ENCODE peak calls at places on chromosomes 16 and 17, in four cellular contexts. L is neural crest cell, N is progenitor cell of endocrine pancreas, Q is A549. G is an unnamed sample.

GRCh38 chr16:3094289-3095027 is 4.6 kb downstream of the ZSCAN10 start:
- DNase-seq in L (no peak), Q (no peak), N (no peak), G (no peak)

GRCh38 chr17:69607162-69607834 is 192.8 kb downstream of the MAP2K6 start:
- DNase-seq in L (peak; percentile 60), Q (peak; percentile 54), N (peak; percentile 22), G (peak; percentile 62)

GRCh38 chr16:15450624-15451023 is 16.2 kb downstream of the BMERB1 start:
- DNase-seq in Q (no peak), N (no peak), L (no peak), G (no peak)

GRCh38 chr17:44350733-44351226 is 5.7 kb downstream of the GRN start:
- DNase-seq in L (peak; percentile 82), N (peak; percentile 70), Q (peak; percentile 96), G (peak; percentile 18)

GRCh38 chr17:21209511-21210175 is 4.3 kb downstream of the TMEM11 start:
- DNase-seq in N (no peak), L (no peak), Q (no peak), G (no peak)

GRCh38 chr17:59607061-59607460 is 12.6 kb upstream of the CLTC start:
- DNase-seq in Q (no peak), N (no peak), L (no peak), G (no peak)

GRCh38 chr16:6170022-6170421 is 1072.4 kb upstream of the EEF2KMT start:
- DNase-seq in Q (no peak), L (no peak), N (no peak), G (no peak)

GRCh38 chr16:72094266-72094610 is 591 bp downstream of the DHX38 start:
- DNase-seq in N (no peak), L (no peak), Q (no peak), G (no peak)

GRCh38 chr16:57305159-57305811 is 20.8 kb upstream of the PLLP start:
- DNase-seq in Q (no peak), L (no peak), N (no peak), G (no peak)

GRCh38 chr16:70714526-70715112 is 28.8 kb upstream of the MTSS2 start:
- DNase-seq in N (no peak), L (no peak), Q (no peak), G (no peak)

GRCh38 chr16:379183-379960 is 2.4 kb downstream of the PGAP6 start:
- DNase-seq in L (no peak), N (peak; percentile 69), Q (no peak), G (no peak)

GRCh38 chr17:41625602-41626001 is 1.2 kb upstream of the KRT17 start:
- DNase-seq in Q (no peak), L (no peak), N (no peak), G (no peak)

GRCh38 chr17:55366020-55366481 is 55.6 kb downstream of the MMD start:
- DNase-seq in N (no peak), L (no peak), Q (no peak), G (no peak)
- TF ChIP-seq CTCF in N (no peak), L (no peak), Q (no peak), G (no peak)

GRCh38 chr17:17985555-17985954 is 12.9 kb downstream of the DRC3 start:
- DNase-seq in Q (no peak), L (no peak), N (no peak), G (no peak)
- TF ChIP-seq CTCF in Q (peak; percentile 28), L (no peak), N (no peak), G (peak; percentile 41)

GRCh38 chr16:55703003-55704001 is 47.5 kb downstream of the SLC6A2 start:
- DNase-seq in Q (peak; percentile 18), N (no peak), L (peak; percentile 26), G (peak; percentile 64)
- TF ChIP-seq CTCF in Q (peak; percentile 61), N (peak; percentile 70), L (peak; percentile 77), G (peak; percentile 46)

DNA sequence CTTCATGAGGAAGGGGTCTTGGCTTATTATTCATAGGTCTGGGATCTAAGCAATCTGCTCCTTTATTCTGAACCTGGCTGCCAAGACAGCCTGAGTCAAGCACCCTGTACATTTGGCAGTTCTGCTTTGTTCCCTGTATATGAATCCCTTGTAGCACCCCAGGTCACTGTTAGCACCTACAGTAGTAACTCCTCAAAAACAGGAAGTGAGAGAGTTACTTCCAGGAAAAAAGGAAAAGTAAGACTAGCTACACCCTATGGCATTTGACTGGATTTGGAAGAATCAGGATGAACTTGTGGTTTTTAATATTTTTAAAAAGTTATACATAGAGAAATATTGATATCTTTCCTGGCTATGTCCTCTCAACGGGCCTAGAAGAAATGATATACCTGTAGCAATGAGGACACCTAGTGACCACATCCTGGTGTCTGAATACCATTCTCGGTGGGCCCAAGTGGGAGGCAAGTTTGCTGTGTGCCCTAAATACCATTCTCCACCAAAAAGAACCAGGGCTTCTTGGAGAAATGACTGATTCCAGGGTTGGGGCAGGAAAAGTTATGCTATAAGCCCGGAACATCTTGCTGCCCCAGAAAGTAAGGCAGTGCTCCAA is 9.9 kb downstream of the ANKRD40 start:
- DNase-seq in N (no peak), L (no peak), Q (no peak), G (no peak)
- TF ChIP-seq CTCF in N (no peak), L (no peak), Q (peak; percentile 64), G (no peak)

GRCh38 chr16:77599793-77600415 is 122.4 kb upstream of the NUDT7 start:
- DNase-seq in Q (peak; percentile 54), N (no peak), L (peak; percentile 28), G (no peak)
- TF ChIP-seq CTCF in Q (peak; percentile 67), N (peak; percentile 68), L (peak; percentile 82), G (peak; percentile 96)

DNA sequence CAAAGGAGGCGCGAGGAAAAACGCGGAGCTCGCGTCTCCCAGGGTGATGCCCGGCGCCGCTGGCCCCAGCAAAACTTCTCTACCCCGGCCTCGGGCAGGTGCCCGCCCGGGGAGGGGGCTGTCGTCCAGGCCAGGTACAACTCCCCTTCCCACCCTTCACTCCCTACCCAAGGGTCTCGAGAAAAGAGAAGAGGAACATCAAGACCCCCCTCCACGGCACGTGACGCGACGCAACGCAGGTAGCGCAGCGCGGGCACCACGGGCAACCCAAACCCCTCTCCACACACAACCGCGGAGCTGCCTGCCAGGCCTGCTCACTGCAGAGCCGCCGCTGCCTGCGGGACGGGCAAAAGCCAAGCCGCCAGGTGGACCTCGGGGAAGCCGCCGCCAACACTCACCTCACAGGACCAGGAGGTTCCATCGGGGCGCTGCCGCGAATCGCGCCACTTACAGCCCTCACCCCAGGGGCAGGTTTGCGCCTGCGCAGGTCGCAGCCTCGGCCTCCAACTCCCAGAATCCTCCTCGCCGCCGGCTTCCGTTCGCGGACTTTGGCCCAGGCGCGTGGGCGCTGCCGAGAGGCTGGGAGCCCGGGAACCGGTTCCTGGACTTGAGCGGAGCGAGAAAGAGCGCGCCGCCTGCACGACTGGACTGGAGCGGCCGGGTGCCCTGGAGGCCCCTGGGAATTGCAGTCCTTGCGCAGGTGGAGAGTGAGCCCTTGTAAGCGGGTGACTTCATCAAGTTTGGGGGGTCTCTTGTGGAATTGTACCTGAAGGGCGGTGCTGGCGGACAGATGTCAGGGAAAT is at the start of gene ZNF232:
- DNase-seq in Q (peak; percentile 95), L (peak; percentile 93), N (peak; percentile 96), G (peak; percentile 80)
- TF ChIP-seq CTCF in Q (no peak), L (no peak), N (no peak), G (no peak)

DNA sequence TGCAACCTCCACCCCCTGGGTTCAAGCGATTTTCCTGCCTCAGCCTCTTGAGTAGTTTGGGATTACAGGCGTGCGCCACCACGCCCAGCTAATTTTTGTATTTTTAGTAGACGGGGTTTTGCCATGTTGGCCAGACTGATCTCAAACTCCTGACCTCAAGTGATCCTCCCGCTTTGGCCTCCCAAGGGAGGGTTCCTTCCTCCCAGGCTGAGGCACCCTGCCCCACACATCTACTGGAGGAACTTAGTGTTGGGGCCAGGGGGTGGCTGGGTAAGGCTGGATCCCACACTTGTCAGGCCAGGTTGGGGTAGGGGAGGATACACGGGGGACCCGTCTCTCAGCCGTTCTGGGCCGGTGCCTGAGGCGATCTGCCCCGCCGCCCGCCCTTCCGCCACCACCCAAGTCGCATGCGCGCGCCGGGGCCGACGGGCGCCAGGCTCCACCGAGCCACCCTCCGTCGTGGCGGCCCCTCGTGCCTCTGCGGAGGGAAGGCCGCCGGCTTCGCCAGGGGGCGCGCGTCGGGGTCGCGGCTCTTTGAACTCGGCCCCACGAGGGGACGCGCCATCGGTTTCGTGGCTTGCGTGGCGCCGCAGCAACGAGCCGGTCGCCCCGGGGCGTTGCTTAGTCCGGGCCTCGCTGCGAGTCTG is 15.9 kb downstream of the GRB7 start:
- DNase-seq in N (no peak), Q (no peak), L (no peak), G (no peak)
- TF ChIP-seq CTCF in N (no peak), Q (no peak), L (no peak), G (no peak)